ENCODE peak calls at places on chromosomes 6 and 20, in nine cellular contexts. R is lung; D is foreskin fibroblast; O is CD8-positive, alpha-beta T cell; E is heart right ventricle; K is fibroblast of pulmonary artery; P is GM12865; V is upper lobe of right lung; S is astrocyte of the spinal cord. Z is an unnamed sample.

GRCh38 chr20:47305667-47306066 is 50.8 kb downstream of the ZMYND8 start:
- DNase-seq in R (no peak), D (peak; percentile 38), O (no peak), E (no peak), K (peak; percentile 84), P (no peak), V (no peak), S (no peak), Z (no peak)

GRCh38 chr6:100538086-100538485 is 73.4 kb upstream of the SIM1 start:
- DNase-seq in R (no peak), D (no peak), O (no peak), E (no peak), K (peak; percentile 18), P (no peak), V (no peak), S (peak; percentile 11), Z (no peak)

GRCh38 chr6:71268710-71269437 is 19.7 kb upstream of the OGFRL1 start:
- DNase-seq in R (no peak), D (no peak), O (no peak), E (no peak), K (no peak), P (peak; percentile 61), V (no peak), S (no peak), Z (no peak)

GRCh38 chr6:3318226-3318625 is 59.5 kb downstream of the PSMG4 start:
- DNase-seq in R (no peak), D (no peak), O (peak; percentile 21), E (no peak), K (no peak), P (peak; percentile 18), V (no peak), S (no peak), Z (no peak)

GRCh38 chr20:2754426-2754825 is 46.0 kb downstream of the CPXM1 start:
- DNase-seq in R (no peak), D (no peak), O (no peak), E (no peak), K (peak; percentile 22), P (no peak), V (no peak), S (no peak), Z (no peak)

GRCh38 chr6:166957805-166958076 is 1.4 kb upstream of the RNASET2 start:
- DNase-seq in R (no peak), D (no peak), O (no peak), E (no peak), K (no peak), P (peak; percentile 42), V (no peak), S (no peak), Z (no peak)

GRCh38 chr20:24448170-24448569 is 21.3 kb upstream of the SYNDIG1 start:
- DNase-seq in R (no peak), D (no peak), O (no peak), E (no peak), K (no peak), P (no peak), V (no peak), S (no peak), Z (no peak)

GRCh38 chr20:602357-602970 is 7.6 kb downstream of the TCF15 start:
- DNase-seq in R (no peak), D (no peak), O (no peak), E (peak; percentile 82), K (no peak), P (no peak), V (no peak), S (no peak), Z (no peak)

GRCh38 chr6:118746100-118746874 is 94.9 kb upstream of the CEP85L start:
- DNase-seq in R (no peak), D (no peak), O (no peak), E (no peak), K (no peak), P (peak; percentile 36), V (no peak), S (no peak), Z (no peak)

GRCh38 chr6:18388942-18389341 is 1.8 kb downstream of the RNF144B start:
- DNase-seq in R (no peak), D (peak; percentile 83), O (no peak), E (no peak), K (peak; percentile 56), P (no peak), V (no peak), S (peak; percentile 83), Z (peak; percentile 62)

GRCh38 chr6:157227202-157228166 is 95.8 kb downstream of the TMEM242 start:
- DNase-seq in R (no peak), D (no peak), O (no peak), E (no peak), K (no peak), P (no peak), V (peak; percentile 37), S (no peak), Z (no peak)

GRCh38 chr6:152398993-152399392 is 238.2 kb downstream of the SYNE1 start:
- DNase-seq in R (no peak), D (no peak), O (no peak), E (no peak), K (no peak), P (no peak), V (no peak), S (no peak), Z (no peak)

GRCh38 chr20:60144428-60144827 is 186.2 kb downstream of the CDH26 start:
- DNase-seq in R (no peak), D (no peak), O (no peak), E (no peak), K (no peak), P (no peak), V (no peak), S (no peak), Z (no peak)

GRCh38 chr20:45822863-45823262 is 4.2 kb downstream of the TNNC2 start:
- DNase-seq in R (no peak), D (peak; percentile 70), O (no peak), E (no peak), K (peak; percentile 16), P (no peak), V (peak; percentile 72), S (no peak), Z (no peak)

GRCh38 chr20:49028684-49029083 is 17.4 kb upstream of the CSE1L start:
- DNase-seq in R (no peak), D (peak; percentile 25), O (no peak), E (no peak), K (peak; percentile 42), P (no peak), V (no peak), S (no peak), Z (no peak)

GRCh38 chr6:161434921-161435411 is 161.1 kb upstream of the AGPAT4 start:
- DNase-seq in R (no peak), D (peak; percentile 94), O (no peak), E (no peak), K (peak; percentile 98), P (no peak), V (no peak), S (peak; percentile 98), Z (peak; percentile 93)

GRCh38 chr6:37177083-37177949 is 7.4 kb downstream of the PIM1 start:
- DNase-seq in R (no peak), D (no peak), O (no peak), E (no peak), K (no peak), P (no peak), V (no peak), S (no peak), Z (no peak)

GRCh38 chr6:163232649-163233048 is 181.9 kb upstream of the QKI start:
- DNase-seq in R (no peak), D (no peak), O (no peak), E (no peak), K (no peak), P (no peak), V (no peak), S (no peak), Z (no peak)

GRCh38 chr6:161418458-161418945 is 144.6 kb upstream of the AGPAT4 start:
- DNase-seq in R (no peak), D (peak; percentile 89), O (no peak), E (no peak), K (peak; percentile 94), P (peak; percentile 76), V (no peak), S (peak; percentile 95), Z (peak; percentile 59)

GRCh38 chr20:62470003-62470402 is 5.8 kb downstream of the GATA5 start:
- DNase-seq in R (no peak), D (no peak), O (no peak), E (no peak), K (no peak), P (no peak), V (no peak), S (no peak), Z (no peak)
- H3K4me3 ChIP-seq in R (no peak overlapping the region), D (no peak overlapping the region), O (no peak overlapping the region), E (no peak overlapping the region), K (no peak overlapping the region), P (no peak overlapping the region), V (no peak overlapping the region), S (no peak overlapping the region), Z (no peak overlapping the region)

GRCh38 chr6:33779305-33779704 is 9.6 kb downstream of the LEMD2 start:
- DNase-seq in R (no peak), D (no peak), O (no peak), E (no peak), K (no peak), P (no peak), V (no peak), S (no peak), Z (no peak)
- TF ChIP-seq CTCF in R (no peak), D (no peak), O (no peak), E (no peak), K (peak; percentile 7), P (no peak), V (no peak), S (peak; percentile 23), Z (no peak)

GRCh38 chr20:50398064-50398463 is 112.1 kb upstream of the PTPN1 start:
- DNase-seq in R (no peak), D (no peak), O (no peak), E (no peak), K (no peak), P (no peak), V (no peak), S (no peak), Z (no peak)
- H3K4me3 ChIP-seq in R (no peak overlapping the region), D (no peak overlapping the region), O (no peak overlapping the region), E (no peak overlapping the region), K (no peak overlapping the region), P (no peak overlapping the region), V (no peak overlapping the region), S (no peak overlapping the region), Z (no peak overlapping the region)

GRCh38 chr6:169420912-169421543 is 167.4 kb upstream of the THBS2 start:
- DNase-seq in R (no peak), D (peak; percentile 16), O (no peak), E (no peak), K (no peak), P (peak; percentile 19), V (no peak), S (peak; percentile 46), Z (no peak)
- TF ChIP-seq CTCF in R (no peak), D (peak; percentile 40), O (peak; percentile 32), E (peak; percentile 38), K (no peak), P (peak; percentile 25), V (no peak), S (peak; percentile 56), Z (peak; percentile 45)

DNA sequence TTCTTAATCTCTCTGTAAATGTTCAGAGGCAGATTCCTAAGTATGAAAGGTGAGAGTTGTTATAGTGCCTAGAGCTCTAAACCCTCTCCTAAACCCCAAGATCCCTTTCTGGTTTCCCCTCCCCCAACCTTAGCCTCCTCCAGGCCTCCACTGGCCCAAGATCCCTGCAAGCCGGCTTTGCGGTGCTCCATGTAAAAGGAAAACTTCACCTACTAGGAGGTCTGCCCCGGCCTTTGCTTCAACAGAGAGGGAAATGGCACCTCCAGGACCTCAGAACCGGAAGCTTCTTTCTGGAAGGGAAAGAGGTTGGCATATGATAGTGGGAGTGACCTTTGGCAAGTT is 2.3 kb downstream of the RRBP1 start:
- DNase-seq in R (no peak), D (no peak), O (no peak), E (no peak), K (no peak), P (no peak), V (no peak), S (no peak), Z (no peak)
- H3K4me3 ChIP-seq in R (no peak overlapping the region), D (peak overlapping the region; percentile 89), O (no peak overlapping the region), E (no peak overlapping the region), K (peak overlapping the region; percentile 84), P (no peak overlapping the region), V (peak overlapping the region; percentile 73), S (peak overlapping the region; percentile 86), Z (peak overlapping the region; percentile 80)